ENCODE peak calls at places on chromosomes 7 and 10, in four cellular contexts. One of them, this sample, is unnamed.
A peak's percentile ranks its signal among the peaks of the same experiment; 100 is the strongest.

GRCh38 chr10:62037166-62037831 is 135.8 kb downstream of the ARID5B start:
- DNase-seq in CD4-positive, alpha-beta T cell: no peak
- DNase-seq in thoracic aorta: no peak
- DNase-seq in mesenchymal stem cell: peak; percentile 77
- DNase-seq in this sample: peak; percentile 75

GRCh38 chr10:101902032-101902799 is 58.6 kb upstream of the KCNIP2 start:
- DNase-seq in CD4-positive, alpha-beta T cell: no peak
- DNase-seq in thoracic aorta: no peak
- DNase-seq in mesenchymal stem cell: no peak
- DNase-seq in this sample: no peak

GRCh38 chr7:152076324-152076821 is 50.9 kb downstream of the GALNT11 start:
- DNase-seq in CD4-positive, alpha-beta T cell: no peak
- DNase-seq in thoracic aorta: no peak
- DNase-seq in mesenchymal stem cell: peak; percentile 7
- DNase-seq in this sample: no peak

GRCh38 chr7:17558558-17559332 is 260.3 kb downstream of the AHR start:
- DNase-seq in CD4-positive, alpha-beta T cell: no peak
- DNase-seq in thoracic aorta: no peak
- DNase-seq in mesenchymal stem cell: peak; percentile 69
- DNase-seq in this sample: no peak

GRCh38 chr10:104022020-104022419 is 55.1 kb downstream of the SLK start:
- DNase-seq in CD4-positive, alpha-beta T cell: no peak
- DNase-seq in thoracic aorta: no peak
- DNase-seq in mesenchymal stem cell: no peak
- DNase-seq in this sample: no peak

GRCh38 chr7:1811850-1812692 is 142.0 kb downstream of the ELFN1 start:
- DNase-seq in CD4-positive, alpha-beta T cell: no peak
- DNase-seq in thoracic aorta: no peak
- DNase-seq in mesenchymal stem cell: no peak
- DNase-seq in this sample: peak; percentile 27

GRCh38 chr7:18495412-18496335 is at the start of gene HDAC9:
- DNase-seq in CD4-positive, alpha-beta T cell: no peak
- DNase-seq in thoracic aorta: no peak
- DNase-seq in mesenchymal stem cell: peak; percentile 64
- DNase-seq in this sample: peak; percentile 51

GRCh38 chr7:66556549-66557213 is 72.0 kb upstream of the KCTD7 start:
- DNase-seq in CD4-positive, alpha-beta T cell: no peak
- DNase-seq in thoracic aorta: no peak
- DNase-seq in mesenchymal stem cell: no peak
- DNase-seq in this sample: no peak

GRCh38 chr10:25651534-25651933 is 282.5 kb upstream of the MYO3A start:
- DNase-seq in CD4-positive, alpha-beta T cell: no peak
- DNase-seq in thoracic aorta: no peak
- DNase-seq in mesenchymal stem cell: no peak
- DNase-seq in this sample: no peak

GRCh38 chr10:68296833-68297232 is 35.0 kb upstream of the HNRNPH3 start:
- DNase-seq in CD4-positive, alpha-beta T cell: no peak
- DNase-seq in thoracic aorta: no peak
- DNase-seq in mesenchymal stem cell: no peak
- DNase-seq in this sample: no peak

GRCh38 chr10:123494409-123494808 is 171.7 kb upstream of the GPR26 start:
- DNase-seq in CD4-positive, alpha-beta T cell: no peak
- DNase-seq in thoracic aorta: no peak
- DNase-seq in mesenchymal stem cell: no peak
- DNase-seq in this sample: peak; percentile 8

GRCh38 chr10:123930340-123931001 is 38.9 kb upstream of the CPXM2 start:
- DNase-seq in CD4-positive, alpha-beta T cell: no peak
- DNase-seq in thoracic aorta: no peak
- DNase-seq in mesenchymal stem cell: no peak
- DNase-seq in this sample: no peak

GRCh38 chr7:10973942-10974716 is 457 bp downstream of the PHF14 start:
- DNase-seq in CD4-positive, alpha-beta T cell: peak; percentile 18
- DNase-seq in thoracic aorta: no peak
- DNase-seq in mesenchymal stem cell: peak; percentile 62
- DNase-seq in this sample: no peak

GRCh38 chr7:15446722-15447121 is 115.1 kb downstream of the AGMO start:
- DNase-seq in CD4-positive, alpha-beta T cell: no peak
- DNase-seq in thoracic aorta: no peak
- DNase-seq in mesenchymal stem cell: no peak
- DNase-seq in this sample: no peak

GRCh38 chr10:30057421-30057841 is 2.0 kb downstream of the JCAD start:
- DNase-seq in CD4-positive, alpha-beta T cell: no peak
- DNase-seq in thoracic aorta: no peak
- DNase-seq in mesenchymal stem cell: peak; percentile 47
- DNase-seq in this sample: no peak

GRCh38 chr10:30058570-30059132 is 735 bp downstream of the JCAD start:
- DNase-seq in CD4-positive, alpha-beta T cell: no peak
- DNase-seq in thoracic aorta: no peak
- DNase-seq in mesenchymal stem cell: peak; percentile 29
- DNase-seq in this sample: no peak

GRCh38 chr10:30056767-30057355 is 2.5 kb downstream of the JCAD start:
- DNase-seq in CD4-positive, alpha-beta T cell: no peak
- DNase-seq in thoracic aorta: no peak
- DNase-seq in mesenchymal stem cell: peak; percentile 51
- DNase-seq in this sample: no peak

GRCh38 chr10:30058111-30058510 is 1.3 kb downstream of the JCAD start:
- DNase-seq in CD4-positive, alpha-beta T cell: no peak
- DNase-seq in thoracic aorta: no peak
- DNase-seq in mesenchymal stem cell: peak; percentile 34
- DNase-seq in this sample: no peak

DNA sequence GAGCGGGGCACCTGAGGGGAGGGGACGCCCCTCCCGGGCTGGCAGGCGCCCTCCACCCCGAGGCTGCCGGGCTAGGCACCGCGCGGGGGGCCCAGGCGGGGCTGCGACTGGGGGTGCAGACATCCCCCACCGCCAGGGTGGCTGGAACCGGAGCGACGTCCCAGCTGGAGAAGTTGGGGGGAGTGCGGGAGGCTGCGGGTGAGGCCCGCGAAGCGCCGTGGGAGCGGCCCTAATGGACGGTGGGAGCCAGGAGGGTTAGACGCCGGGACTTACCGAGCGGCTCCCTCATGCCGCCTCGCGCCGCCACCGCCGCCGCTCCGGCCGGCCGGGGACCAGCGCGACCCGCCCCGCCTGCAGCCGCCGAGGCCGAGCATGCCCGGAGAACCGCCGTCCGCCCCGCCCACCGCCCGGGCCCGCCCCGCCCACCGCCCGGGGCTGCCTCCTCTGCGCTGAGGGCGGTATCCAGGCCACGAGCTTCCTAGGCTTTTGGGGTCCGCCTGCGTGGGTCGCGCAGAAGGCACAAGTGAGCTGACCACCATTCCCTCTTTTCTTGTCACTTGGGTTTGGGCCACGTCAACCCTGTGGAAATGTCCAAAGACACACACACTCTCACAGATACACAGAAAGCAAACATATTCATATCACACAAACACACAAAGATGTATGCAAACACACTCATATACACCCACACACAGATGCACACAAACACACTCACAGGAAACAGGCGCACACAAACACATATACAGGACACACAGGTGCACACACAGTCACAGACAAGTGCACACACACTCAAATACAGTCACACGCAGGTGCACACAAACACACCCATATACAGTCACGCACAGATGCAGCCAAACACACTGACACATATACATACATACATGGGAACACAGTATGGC is at the start of gene JCAD:
- DNase-seq in CD4-positive, alpha-beta T cell: peak; percentile 31
- DNase-seq in thoracic aorta: no peak
- DNase-seq in mesenchymal stem cell: peak; percentile 58
- DNase-seq in this sample: peak; percentile 15
- H3K27ac ChIP-seq in CD4-positive, alpha-beta T cell: no peak within 1 kb of the TSS
- H3K27ac ChIP-seq in thoracic aorta: peak within 1 kb of the TSS; percentile 89
- H3K27ac ChIP-seq in mesenchymal stem cell: peak within 1 kb of the TSS; percentile 62
- H3K27ac ChIP-seq in this sample: no peak within 1 kb of the TSS

DNA sequence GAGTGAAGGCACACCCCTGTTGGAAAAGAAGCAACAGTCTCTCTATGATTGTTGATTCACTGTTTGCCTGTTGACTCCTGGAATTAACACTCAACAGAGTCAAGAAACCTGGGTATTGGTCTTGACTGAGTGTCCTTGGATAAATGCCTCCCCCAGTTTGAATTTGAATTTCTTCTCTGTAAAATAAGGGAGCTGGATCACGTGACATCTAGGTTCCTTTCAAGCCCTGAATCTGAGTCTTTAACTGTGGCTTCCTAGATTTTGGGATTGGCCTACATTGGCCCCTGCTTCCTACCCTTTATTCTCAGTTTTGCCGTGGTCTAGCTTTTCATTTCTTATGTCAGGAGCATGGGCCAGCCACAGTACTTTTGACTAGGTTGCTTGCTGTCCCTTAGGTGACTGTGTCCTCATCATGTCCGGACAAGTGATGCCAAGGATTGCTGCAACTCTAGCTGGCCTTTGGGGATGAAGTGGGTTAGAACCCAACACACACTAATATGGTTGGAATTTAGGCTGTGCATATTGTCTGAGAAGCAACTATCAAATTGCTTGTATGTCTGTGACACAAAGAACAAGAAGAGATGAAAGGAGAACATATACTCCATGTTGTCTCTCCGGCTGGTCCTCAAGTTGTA is 35.4 kb downstream of the CALD1 start:
- DNase-seq in CD4-positive, alpha-beta T cell: no peak
- DNase-seq in thoracic aorta: no peak
- DNase-seq in mesenchymal stem cell: no peak
- DNase-seq in this sample: peak; percentile 36
- H3K27ac ChIP-seq in CD4-positive, alpha-beta T cell: no peak overlapping the region
- H3K27ac ChIP-seq in thoracic aorta: peak overlapping the region; percentile 66
- H3K27ac ChIP-seq in mesenchymal stem cell: no peak overlapping the region
- H3K27ac ChIP-seq in this sample: no peak overlapping the region

DNA sequence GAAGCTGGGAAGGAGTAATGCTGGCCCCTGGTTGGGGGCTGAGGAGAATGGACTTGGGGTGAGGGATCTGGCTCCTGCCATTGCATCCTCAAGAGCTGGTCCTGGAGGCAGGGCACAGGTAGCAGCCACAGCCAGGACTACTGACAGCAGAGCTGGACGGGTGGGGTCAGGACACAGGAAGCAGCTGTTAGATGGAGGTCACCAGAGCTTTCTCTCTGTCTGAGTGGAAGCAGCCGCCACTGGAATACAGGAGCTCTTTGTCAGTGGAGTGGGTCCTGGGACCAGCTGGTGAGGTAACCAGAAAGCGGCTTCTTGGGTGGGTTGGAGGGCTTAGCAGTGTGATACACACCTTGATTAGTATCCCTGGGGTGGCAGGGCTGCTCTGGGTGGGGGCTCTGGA is 58.1 kb upstream of the AQP1 start:
- DNase-seq in CD4-positive, alpha-beta T cell: no peak
- DNase-seq in thoracic aorta: no peak
- DNase-seq in mesenchymal stem cell: no peak
- DNase-seq in this sample: no peak
- H3K27ac ChIP-seq in CD4-positive, alpha-beta T cell: no peak overlapping the region
- H3K27ac ChIP-seq in thoracic aorta: peak overlapping the region; percentile 99
- H3K27ac ChIP-seq in mesenchymal stem cell: no peak overlapping the region
- H3K27ac ChIP-seq in this sample: no peak overlapping the region

GRCh38 chr7:121000091-121000983 is 11.8 kb downstream of the CPED1 start:
- DNase-seq in CD4-positive, alpha-beta T cell: no peak
- DNase-seq in thoracic aorta: no peak
- DNase-seq in mesenchymal stem cell: peak; percentile 78
- DNase-seq in this sample: no peak
- H3K27ac ChIP-seq in CD4-positive, alpha-beta T cell: no peak overlapping the region
- H3K27ac ChIP-seq in thoracic aorta: peak overlapping the region; percentile 81
- H3K27ac ChIP-seq in mesenchymal stem cell: no peak overlapping the region
- H3K27ac ChIP-seq in this sample: no peak overlapping the region

GRCh38 chr10:51020175-51020574 is 54.1 kb upstream of the PRKG1 start:
- DNase-seq in CD4-positive, alpha-beta T cell: no peak
- DNase-seq in thoracic aorta: no peak
- DNase-seq in mesenchymal stem cell: no peak
- DNase-seq in this sample: no peak
- H3K27ac ChIP-seq in CD4-positive, alpha-beta T cell: no peak overlapping the region
- H3K27ac ChIP-seq in thoracic aorta: peak overlapping the region; percentile 83
- H3K27ac ChIP-seq in mesenchymal stem cell: no peak overlapping the region
- H3K27ac ChIP-seq in this sample: no peak overlapping the region

GRCh38 chr7:116953727-116954442 is 584 bp downstream of the ST7 start:
- DNase-seq in CD4-positive, alpha-beta T cell: peak; percentile 4
- DNase-seq in thoracic aorta: peak; percentile 26
- DNase-seq in mesenchymal stem cell: peak; percentile 92
- DNase-seq in this sample: peak; percentile 80

GRCh38 chr7:116954443-116954838 is 1.1 kb downstream of the ST7 start:
- DNase-seq in CD4-positive, alpha-beta T cell: no peak
- DNase-seq in thoracic aorta: no peak
- DNase-seq in mesenchymal stem cell: no peak
- DNase-seq in this sample: no peak

GRCh38 chr7:116956515-116956804 is 3.2 kb downstream of the ST7 start:
- DNase-seq in CD4-positive, alpha-beta T cell: no peak
- DNase-seq in thoracic aorta: no peak
- DNase-seq in mesenchymal stem cell: no peak
- DNase-seq in this sample: no peak

GRCh38 chr7:116955801-116956514 is 2.7 kb downstream of the ST7 start:
- DNase-seq in CD4-positive, alpha-beta T cell: no peak
- DNase-seq in thoracic aorta: no peak
- DNase-seq in mesenchymal stem cell: no peak
- DNase-seq in this sample: no peak

GRCh38 chr7:116955340-116955739 is 2.0 kb downstream of the ST7 start:
- DNase-seq in CD4-positive, alpha-beta T cell: no peak
- DNase-seq in thoracic aorta: no peak
- DNase-seq in mesenchymal stem cell: no peak
- DNase-seq in this sample: no peak
- H3K27ac ChIP-seq in CD4-positive, alpha-beta T cell: no peak overlapping the region
- H3K27ac ChIP-seq in thoracic aorta: peak overlapping the region; percentile 100
- H3K27ac ChIP-seq in mesenchymal stem cell: no peak overlapping the region
- H3K27ac ChIP-seq in this sample: peak overlapping the region; percentile 96

DNA sequence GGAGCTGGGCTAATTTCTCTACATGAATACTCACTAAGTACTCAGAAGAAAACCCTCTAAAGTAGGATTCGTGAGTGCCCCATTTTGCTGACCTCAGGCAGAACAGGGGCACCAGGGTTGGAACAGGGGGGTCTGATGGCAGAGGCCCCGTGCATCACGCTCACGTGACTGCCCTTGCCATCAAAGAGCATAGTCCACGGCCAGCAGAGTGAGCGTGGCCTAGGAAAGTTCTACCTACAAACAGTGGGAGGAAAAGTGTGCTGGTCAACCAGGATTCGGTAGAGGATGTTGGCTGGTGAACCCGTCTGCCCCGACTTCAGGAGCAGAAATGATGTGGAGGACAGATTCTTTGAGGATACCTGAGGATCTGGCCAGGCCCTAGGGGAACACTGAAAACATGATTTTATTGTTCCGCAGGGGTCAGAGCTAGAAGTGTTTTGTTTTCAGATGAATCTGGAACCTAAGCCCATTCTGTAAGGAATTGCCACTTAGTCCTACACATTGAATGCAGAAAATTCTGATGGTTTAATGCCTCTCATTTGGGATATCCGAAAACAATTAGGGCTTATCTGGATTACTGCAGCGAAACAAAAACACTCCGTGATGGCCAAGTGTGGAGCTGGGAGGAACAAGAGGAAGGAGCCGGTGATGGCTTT is 138.8 kb upstream of the SHH start:
- DNase-seq in CD4-positive, alpha-beta T cell: no peak
- DNase-seq in thoracic aorta: no peak
- DNase-seq in mesenchymal stem cell: no peak
- DNase-seq in this sample: no peak
- H3K27ac ChIP-seq in CD4-positive, alpha-beta T cell: no peak overlapping the region
- H3K27ac ChIP-seq in thoracic aorta: no peak overlapping the region
- H3K27ac ChIP-seq in mesenchymal stem cell: peak overlapping the region; percentile 90
- H3K27ac ChIP-seq in this sample: peak overlapping the region; percentile 77

DNA sequence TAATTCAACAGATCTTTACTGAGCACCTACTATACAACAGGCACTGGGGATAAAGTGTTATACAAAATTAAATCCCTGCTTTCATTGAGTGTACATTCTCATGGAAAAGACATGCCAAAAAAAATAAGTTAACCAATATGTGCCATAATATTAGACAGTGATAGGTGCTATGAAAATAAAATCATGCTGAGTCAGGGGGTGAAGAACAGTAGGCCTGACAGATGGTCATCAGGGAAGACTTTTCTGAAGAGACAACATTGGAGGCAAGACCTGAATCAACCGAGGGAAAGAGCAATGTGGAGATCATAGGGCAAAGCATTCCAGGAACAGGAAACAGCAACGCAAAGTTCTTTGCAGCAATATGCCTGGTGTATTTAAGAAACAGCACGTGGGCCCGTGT is 135.5 kb downstream of the C1GALT1 start:
- DNase-seq in CD4-positive, alpha-beta T cell: no peak
- DNase-seq in thoracic aorta: no peak
- DNase-seq in mesenchymal stem cell: no peak
- DNase-seq in this sample: no peak
- H3K27ac ChIP-seq in CD4-positive, alpha-beta T cell: no peak overlapping the region
- H3K27ac ChIP-seq in thoracic aorta: no peak overlapping the region
- H3K27ac ChIP-seq in mesenchymal stem cell: no peak overlapping the region
- H3K27ac ChIP-seq in this sample: no peak overlapping the region

This sample was measured in mammary epithelial cell.